ENCODE peak calls at places on chromosomes 5 and 9, in nine cellular contexts. M, N, L, Y, A, F, T, W and H are unnamed samples. For H3K4me1, the result is how much of the 10 kb centered on the place peaks cover.

GRCh38 chr5:26192496-26192895 is 845.9 kb downstream of the CDH9 start:
- DNase-seq in W (no peak), A (no peak), T (no peak), M (no peak), Y (no peak), F (no peak), N (no peak), L (no peak), H (no peak)

GRCh38 chr9:112755675-112756074 is 5.1 kb downstream of the SNX30 start:
- DNase-seq in A (no peak), F (peak), T (peak), W (no peak), N (no peak), Y (no peak), L (no peak), M (no peak), H (no peak)

GRCh38 chr5:53109041-53109435 is 519 bp downstream of the MOCS2 start:
- DNase-seq in N (no peak), A (no peak), W (no peak), Y (no peak), L (no peak), F (peak), T (peak), M (no peak), H (peak)

GRCh38 chr5:61228691-61229280 is 66.5 kb upstream of the SMIM15 start:
- DNase-seq in T (no peak), M (no peak), W (no peak), N (no peak), A (no peak), L (no peak), F (no peak), Y (no peak), H (no peak)

GRCh38 chr9:70100362-70100761 is 56.7 kb downstream of the MAMDC2 start:
- DNase-seq in Y (no peak), F (no peak), W (peak), L (no peak), T (peak), N (no peak), A (no peak), M (no peak), H (peak)

GRCh38 chr9:21102311-21102710 is 24.6 kb upstream of the IFNB1 start:
- DNase-seq in T (peak), Y (no peak), W (no peak), F (no peak), N (no peak), A (no peak), M (no peak), L (no peak), H (no peak)

GRCh38 chr5:163379298-163380155 is 57.9 kb upstream of the CCNG1 start:
- DNase-seq in F (no peak), T (peak), M (no peak), W (peak), A (no peak), N (no peak), Y (no peak), L (no peak), H (no peak)

GRCh38 chr5:141941307-141941706 is 16.7 kb downstream of the PCDH12 start:
- DNase-seq in F (no peak), W (no peak), N (no peak), Y (no peak), L (no peak), A (no peak), M (no peak), T (no peak), H (no peak)

GRCh38 chr9:98811051-98811650 is 3.7 kb downstream of the GALNT12 start:
- DNase-seq in N (no peak), T (peak), W (no peak), Y (no peak), M (no peak), L (no peak), A (no peak), F (no peak), H (no peak)

GRCh38 chr5:111927191-111927590 is 170.2 kb upstream of the NREP start:
- DNase-seq in A (no peak), M (no peak), W (no peak), T (no peak), Y (no peak), N (no peak), L (no peak), F (no peak), H (no peak)

GRCh38 chr5:128109138-128109537 is 25.6 kb downstream of the SLC12A2 start:
- DNase-seq in T (no peak), W (no peak), Y (no peak), M (no peak), N (no peak), L (peak), F (peak), A (peak), H (no peak)

GRCh38 chr9:134187110-134187531 is 22.8 kb upstream of the RNU6ATAC start:
- DNase-seq in Y (no peak), N (no peak), T (no peak), A (peak), W (no peak), L (no peak), F (no peak), M (peak), H (no peak)

GRCh38 chr5:167951121-167951520 is 340.3 kb upstream of the WWC1 start:
- DNase-seq in W (no peak), M (no peak), L (no peak), T (peak), F (no peak), A (no peak), N (no peak), Y (no peak), H (no peak)

GRCh38 chr9:22148876-22149637 is 140.0 kb upstream of the CDKN2B start:
- DNase-seq in W (no peak), N (no peak), Y (no peak), A (no peak), L (no peak), M (no peak), T (no peak), F (no peak), H (no peak)

GRCh38 chr5:87746891-87747366 is 334.2 kb upstream of the CCNH start:
- DNase-seq in F (no peak), T (no peak), A (no peak), W (no peak), Y (no peak), N (no peak), M (no peak), L (no peak), H (no peak)

GRCh38 chr5:30832519-30832918 is 361.0 kb upstream of the CDH6 start:
- DNase-seq in L (no peak), Y (no peak), M (no peak), N (no peak), W (no peak), F (no peak), A (no peak), T (no peak), H (no peak)

GRCh38 chr9:36913393-36914211 is 120.5 kb downstream of the PAX5 start:
- DNase-seq in W (peak), Y (no peak), L (no peak), F (no peak), N (no peak), A (no peak), M (no peak), T (no peak), H (no peak)

GRCh38 chr5:158819840-158820620 is 279.7 kb downstream of the EBF1 start:
- DNase-seq in N (no peak), Y (no peak), L (no peak), W (no peak), T (peak), M (no peak), F (no peak), A (no peak), H (no peak)

GRCh38 chr5:105632043-105632442 is 2038.7 kb downstream of the EFNA5 start:
- DNase-seq in N (no peak), F (no peak), Y (no peak), W (no peak), L (no peak), M (no peak), A (no peak), T (peak), H (no peak)

GRCh38 chr5:167953151-167953788 is 338.2 kb upstream of the WWC1 start:
- DNase-seq in W (no peak), L (no peak), M (no peak), N (no peak), T (no peak), F (no peak), Y (no peak), A (no peak), H (no peak)

GRCh38 chr9:120434532-120434931 is 145.4 kb downstream of the CDK5RAP2 start:
- DNase-seq in N (no peak), L (no peak), T (peak), A (peak), W (no peak), F (peak), Y (no peak), M (no peak), H (peak)

GRCh38 chr5:136201870-136202269 is 8.9 kb upstream of the SMIM32 start:
- DNase-seq in N (peak), F (no peak), Y (no peak), A (no peak), M (no peak), W (no peak), T (no peak), L (no peak), H (no peak)

GRCh38 chr5:78644741-78645300 is 3.8 kb downstream of the LHFPL2 start:
- DNase-seq in L (no peak), W (no peak), Y (no peak), F (no peak), N (no peak), A (no peak), T (peak), M (no peak), H (no peak)

GRCh38 chr5:135944967-135945560 is 9.7 kb downstream of the LECT2 start:
- DNase-seq in L (no peak), A (no peak), M (no peak), W (peak), T (peak), N (no peak), Y (peak), F (peak), H (peak)

GRCh38 chr5:168432903-168433302 is 53.4 kb upstream of the RARS1 start:
- DNase-seq in F (no peak), W (no peak), T (no peak), L (no peak), N (no peak), Y (no peak), A (no peak), M (no peak), H (no peak)

GRCh38 chr9:130015353-130016019 is 27.5 kb downstream of the FNBP1 start:
- DNase-seq in M (no peak), A (no peak), L (no peak), W (no peak), N (no peak), Y (no peak), F (no peak), T (no peak), H (no peak)
- H3K4me1 ChIP-seq in M (under half), A (under half), L (under half), W (under half), N (under half), Y (half or more), F (under half), T (under half), H (under half)

GRCh38 chr9:89602978-89603628 is 1.7 kb upstream of the GADD45G start:
- DNase-seq in W (peak), T (peak), Y (peak), L (peak), N (peak), M (peak), A (peak), F (peak), H (peak)

GRCh38 chr9:89606049-89606481 is 1.3 kb downstream of the GADD45G start:
- DNase-seq in M (peak), L (peak), A (peak), T (peak), Y (peak), F (peak), N (peak), W (peak), H (peak)

GRCh38 chr9:89605181-89606048 is 603 bp downstream of the GADD45G start:
- DNase-seq in T (peak), L (no peak), F (peak), N (peak), W (peak), Y (peak), A (peak), M (peak), H (peak)

GRCh38 chr9:89603629-89604462 is 966 bp upstream of the GADD45G start:
- DNase-seq in N (peak), L (no peak), W (peak), A (peak), Y (peak), T (peak), F (peak), M (peak), H (peak)

GRCh38 chr9:89604463-89605180 is at the start of gene GADD45G:
- DNase-seq in L (no peak), T (peak), M (peak), Y (peak), N (peak), F (peak), W (peak), A (peak), H (peak)
- H3K4me1 ChIP-seq in L (under half), T (under half), M (under half), Y (under half), N (under half), F (under half), W (under half), A (under half), H (under half)

DNA sequence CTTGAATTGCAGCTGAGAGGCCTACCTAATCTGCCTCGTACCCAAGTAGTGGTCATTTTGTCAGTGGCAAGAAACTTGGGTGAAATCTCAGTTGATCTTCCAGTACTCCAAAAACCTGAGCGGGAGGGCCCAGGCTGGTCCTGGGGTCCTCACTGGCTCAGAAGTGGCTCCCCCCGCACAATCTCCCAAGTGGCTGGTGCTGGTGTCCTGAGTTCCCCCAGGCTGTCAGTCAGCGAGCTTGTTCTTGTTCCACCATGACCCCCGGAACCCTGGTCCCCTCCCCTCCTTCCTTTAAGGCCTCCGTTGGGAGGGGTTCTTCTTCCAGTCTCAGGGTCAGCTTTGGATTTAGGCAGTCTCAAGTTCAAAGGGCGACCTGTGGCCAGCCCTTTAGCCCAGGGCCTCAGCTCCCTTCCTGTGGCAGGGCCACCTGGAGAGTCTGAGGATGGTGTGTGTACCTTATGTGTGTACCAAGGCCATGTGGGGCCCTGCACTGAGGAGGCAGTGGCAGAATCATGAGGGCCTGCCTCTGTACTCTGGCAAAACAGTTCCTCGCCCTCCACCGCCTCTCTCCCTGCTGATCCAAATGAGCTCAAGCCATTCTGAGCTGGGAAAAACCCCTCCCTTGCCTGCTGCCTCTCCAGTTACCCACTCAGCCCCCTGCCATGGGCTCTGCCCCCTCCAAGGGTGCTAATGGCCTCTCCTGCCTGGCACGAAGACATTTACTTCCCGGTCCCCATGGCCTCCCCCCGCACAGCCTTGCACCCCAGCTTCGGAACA is 4.5 kb upstream of the DBN1 start:
- DNase-seq in M (no peak), Y (no peak), L (no peak), N (no peak), T (no peak), W (no peak), A (no peak), F (no peak), H (no peak)
- H3K4me1 ChIP-seq in M (under half), Y (under half), L (under half), N (under half), T (under half), W (under half), A (under half), F (under half), H (under half)

GRCh38 chr5:35908814-35909213 is 29.6 kb downstream of the CAPSL start:
- DNase-seq in L (no peak), T (no peak), A (no peak), Y (no peak), F (no peak), N (no peak), M (no peak), W (no peak), H (no peak)

GRCh38 chr5:35903631-35904203 is 34.7 kb downstream of the CAPSL start:
- DNase-seq in N (no peak), Y (no peak), F (no peak), T (no peak), L (no peak), W (no peak), A (no peak), M (no peak), H (no peak)

GRCh38 chr5:35904443-35905132 is 33.8 kb downstream of the CAPSL start:
- DNase-seq in Y (no peak), M (no peak), L (no peak), W (no peak), N (no peak), T (no peak), A (no peak), F (no peak), H (no peak)

GRCh38 chr5:35908266-35908665 is 30.2 kb downstream of the CAPSL start:
- DNase-seq in W (no peak), L (no peak), T (no peak), N (no peak), M (no peak), A (no peak), Y (no peak), F (no peak), H (no peak)
- H3K4me1 ChIP-seq in W (under half), L (under half), T (under half), N (under half), M (under half), A (under half), Y (under half), F (under half), H (under half)

DNA sequence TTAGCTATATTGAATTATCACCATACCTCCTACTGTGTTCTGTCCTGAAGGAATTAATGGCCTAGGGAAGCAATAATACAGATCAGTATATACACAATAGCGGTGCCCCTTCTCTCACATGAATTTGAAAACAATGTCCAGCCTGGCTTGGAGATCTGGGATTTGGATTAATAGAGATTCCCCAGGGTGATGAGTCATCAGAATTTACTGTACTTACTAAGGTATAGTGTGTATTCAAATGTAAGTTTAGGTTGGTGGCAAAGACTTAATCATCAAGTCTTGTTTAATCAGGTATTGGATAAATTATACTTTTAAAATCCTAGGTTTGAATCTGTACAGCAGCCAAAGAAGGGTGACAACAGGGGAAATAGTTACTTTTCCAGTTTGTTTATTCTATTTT is 121.5 kb downstream of the FEM1C start:
- DNase-seq in Y (no peak), F (no peak), A (no peak), N (no peak), M (no peak), L (no peak), T (no peak), W (no peak), H (no peak)
- H3K4me1 ChIP-seq in Y (under half), F (under half), A (under half), N (under half), M (under half), L (under half), T (under half), W (under half), H (under half)

DNA sequence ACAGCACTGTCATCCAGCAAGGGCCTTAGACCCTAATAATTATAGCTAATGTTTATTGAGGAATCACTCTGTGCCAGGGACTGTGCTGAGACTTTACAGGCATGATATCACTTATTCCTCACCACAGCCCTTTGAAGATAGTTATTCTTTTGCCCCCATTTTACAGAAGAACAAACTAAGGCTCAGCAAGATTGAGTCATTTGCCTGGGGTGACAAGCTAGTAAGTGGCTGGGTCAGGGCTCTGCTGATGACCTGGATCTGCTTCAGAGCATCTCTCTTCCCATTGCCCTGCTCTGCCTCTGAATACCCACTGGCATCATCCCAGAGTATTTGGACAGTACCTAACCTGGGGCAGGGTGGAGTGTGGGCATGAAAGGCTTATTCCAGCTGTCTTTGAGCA is 11.8 kb downstream of the JADE2 start:
- DNase-seq in N (no peak), L (no peak), M (no peak), Y (no peak), A (no peak), F (no peak), T (no peak), W (no peak), H (no peak)
- H3K4me1 ChIP-seq in N (half or more), L (under half), M (under half), Y (half or more), A (under half), F (under half), T (under half), W (under half), H (under half)

DNA sequence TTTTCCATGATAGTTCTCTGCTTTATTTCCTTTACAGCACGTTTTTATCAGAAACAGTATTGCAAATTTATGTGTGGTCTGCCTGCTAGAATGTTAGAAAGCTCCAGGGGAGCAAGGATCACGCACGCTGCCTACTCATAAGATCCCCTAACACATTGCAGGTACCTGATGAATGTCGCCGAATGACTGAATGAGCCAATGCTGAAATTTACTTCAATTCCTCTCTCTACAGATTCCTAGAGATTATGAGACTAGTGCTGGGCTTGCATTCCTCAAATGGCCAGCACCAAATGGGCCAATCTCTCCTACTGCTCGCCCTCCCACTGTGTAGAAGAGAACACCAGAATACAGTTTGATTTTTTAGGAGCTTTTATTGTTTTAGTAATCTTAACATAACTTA is 25.6 kb downstream of the SPARC start:
- DNase-seq in N (no peak), T (no peak), Y (no peak), L (no peak), M (no peak), F (no peak), W (no peak), A (no peak), H (no peak)
- H3K4me1 ChIP-seq in N (under half), T (half or more), Y (under half), L (under half), M (under half), F (under half), W (under half), A (under half), H (under half)

DNA sequence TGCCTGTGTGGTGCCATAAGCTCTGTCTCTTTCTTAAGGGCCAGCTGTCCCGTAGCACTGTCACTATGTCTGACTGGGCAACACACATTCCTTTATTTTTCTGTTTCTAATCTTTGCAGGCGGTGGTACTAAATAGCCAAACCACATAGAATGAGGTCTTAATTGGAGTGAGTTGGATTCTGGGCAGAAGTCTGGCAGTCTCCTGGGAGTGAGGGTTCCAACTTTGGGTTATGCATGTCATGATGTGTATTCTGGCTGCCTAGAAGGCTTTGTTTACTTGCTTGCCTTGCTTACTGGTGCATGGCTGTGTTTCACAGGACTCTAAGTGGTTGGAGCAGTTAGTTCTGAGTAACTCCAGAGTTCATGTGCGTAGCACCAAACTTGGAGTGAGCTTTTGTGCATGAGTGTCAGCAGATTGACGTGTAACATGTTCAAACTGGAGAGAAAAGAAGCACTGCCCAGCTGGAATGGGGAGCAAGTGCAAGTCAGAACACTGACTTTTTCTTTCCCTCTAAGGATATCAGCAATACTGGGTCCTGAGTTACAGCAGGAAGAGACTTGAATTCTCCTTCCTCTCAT is 185.9 kb downstream of the PCSK1 start:
- DNase-seq in M (no peak), N (no peak), A (no peak), F (no peak), Y (no peak), W (no peak), L (no peak), T (peak), H (no peak)
- H3K4me1 ChIP-seq in M (under half), N (under half), A (under half), F (under half), Y (under half), W (under half), L (under half), T (under half), H (under half)